ENCODE peak calls at places on chromosome 20, in eight cellular contexts. R is AG04449; C is uterus; P is heart right ventricle; B is fibroblast of lung; D is CD8-positive, alpha-beta T cell; T is tibial nerve; G is lung. Y is an unnamed sample.
A peak's percentile ranks its signal among the peaks of the same experiment; 100 is the strongest.

GRCh38 chr20:41047279-41047974 is 18.8 kb downstream of the TOP1 start:
- DNase-seq in R (no peak), C (no peak), P (no peak), B (no peak), D (no peak), T (no peak), G (no peak), Y (no peak)

GRCh38 chr20:58603656-58604184 is 47.4 kb upstream of the STX16 start:
- DNase-seq in R (peak; percentile 26), C (no peak), P (no peak), B (no peak), D (no peak), T (no peak), G (no peak), Y (no peak)

GRCh38 chr20:10551732-10552724 is 116.9 kb downstream of the SLX4IP start:
- DNase-seq in R (no peak), C (no peak), P (no peak), B (no peak), D (no peak), T (no peak), G (no peak), Y (no peak)

GRCh38 chr20:45359406-45360148 is 3.4 kb upstream of the SYS1 start:
- DNase-seq in R (no peak), C (peak; percentile 65), P (no peak), B (peak; percentile 67), D (no peak), T (no peak), G (no peak), Y (no peak)

GRCh38 chr20:15200139-15200538 is 862.7 kb upstream of the FLRT3 start:
- DNase-seq in R (no peak), C (no peak), P (no peak), B (no peak), D (no peak), T (no peak), G (no peak), Y (no peak)

GRCh38 chr20:21513181-21513663 is 642 bp downstream of the NKX2-2 start:
- DNase-seq in R (no peak), C (no peak), P (no peak), B (no peak), D (no peak), T (no peak), G (no peak), Y (no peak)

GRCh38 chr20:23159256-23159922 is 73.3 kb upstream of the CD93 start:
- DNase-seq in R (no peak), C (no peak), P (peak; percentile 36), B (peak; percentile 46), D (no peak), T (no peak), G (no peak), Y (no peak)

GRCh38 chr20:41446471-41446870 is 79.9 kb upstream of the EMILIN3 start:
- DNase-seq in R (no peak), C (no peak), P (no peak), B (no peak), D (no peak), T (no peak), G (no peak), Y (no peak)

GRCh38 chr20:38228436-38228835 is 32.1 kb downstream of the KIAA1755 start:
- DNase-seq in R (no peak), C (no peak), P (no peak), B (no peak), D (no peak), T (no peak), G (no peak), Y (no peak)

GRCh38 chr20:7492257-7492656 is 448.0 kb downstream of the HAO1 start:
- DNase-seq in R (no peak), C (no peak), P (no peak), B (no peak), D (no peak), T (no peak), G (no peak), Y (no peak)

GRCh38 chr20:10625641-10626040 is 48.2 kb downstream of the JAG1 start:
- DNase-seq in R (no peak), C (no peak), P (no peak), B (no peak), D (no peak), T (no peak), G (no peak), Y (no peak)

GRCh38 chr20:43058077-43058476 is 131.6 kb downstream of the PTPRT start:
- DNase-seq in R (no peak), C (no peak), P (no peak), B (no peak), D (no peak), T (no peak), G (no peak), Y (no peak)

GRCh38 chr20:38272398-38272797 is 11.9 kb upstream of the KIAA1755 start:
- DNase-seq in R (no peak), C (no peak), P (no peak), B (peak; percentile 25), D (no peak), T (no peak), G (no peak), Y (no peak)

GRCh38 chr20:399182-399707 is 8.9 kb upstream of the RBCK1 start:
- DNase-seq in R (no peak), C (no peak), P (no peak), B (no peak), D (no peak), T (no peak), G (no peak), Y (no peak)

GRCh38 chr20:22523499-22524392 is 60.6 kb downstream of the FOXA2 start:
- DNase-seq in R (no peak), C (no peak), P (no peak), B (no peak), D (no peak), T (no peak), G (no peak), Y (no peak)

DNA sequence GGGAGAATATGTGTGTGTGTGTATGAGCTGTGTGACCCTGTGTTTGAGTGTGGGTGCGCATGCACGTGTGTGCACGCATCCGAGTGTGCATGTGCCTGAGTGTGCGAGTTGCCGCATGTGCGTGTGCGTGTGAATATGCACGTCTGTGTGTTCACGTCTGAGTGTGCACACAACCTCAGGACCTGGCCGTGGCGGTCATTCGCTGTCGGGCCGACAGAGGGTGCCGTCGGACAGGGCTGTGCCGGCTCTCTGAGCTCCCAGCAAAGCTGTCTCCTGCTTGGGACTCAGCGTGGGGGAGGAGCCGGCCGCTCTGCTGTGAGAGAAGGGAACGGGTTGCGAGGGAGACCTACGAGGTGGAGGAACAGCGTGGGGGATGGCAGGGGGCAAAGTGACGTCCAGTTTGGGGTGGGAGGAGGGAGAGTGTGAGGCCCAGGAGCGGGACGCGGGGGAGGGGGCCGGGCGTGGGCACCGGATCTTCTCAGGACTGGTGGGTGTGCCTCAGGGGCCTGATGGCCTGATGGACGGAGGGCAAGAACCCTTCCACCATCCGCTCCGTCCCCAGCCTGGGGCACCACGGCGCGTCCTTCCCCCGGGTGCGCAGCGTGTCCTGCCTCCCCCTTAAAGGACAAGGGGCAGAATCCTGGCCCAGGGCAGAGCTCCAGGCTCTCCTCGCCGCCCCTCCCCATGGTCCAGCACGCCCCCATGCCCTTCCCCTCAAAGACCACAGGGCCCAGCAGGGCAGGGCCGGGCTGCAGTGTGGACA is 19.9 kb downstream of the SLC17A9 start:
- DNase-seq in R (peak; percentile 3), C (peak; percentile 77), P (peak; percentile 87), B (peak; percentile 73), D (peak; percentile 86), T (peak; percentile 88), G (peak; percentile 83), Y (peak; percentile 1)
- H3K4me3 ChIP-seq in R (peak overlapping the region; percentile 43), C (no peak overlapping the region), P (no peak overlapping the region), B (no peak overlapping the region), D (peak overlapping the region; percentile 36), T (no peak overlapping the region), G (no peak overlapping the region), Y (no peak overlapping the region)

GRCh38 chr20:16666272-16666671 is 63.6 kb upstream of the SNRPB2 start:
- DNase-seq in R (no peak), C (no peak), P (no peak), B (no peak), D (no peak), T (no peak), G (no peak), Y (no peak)
- TF ChIP-seq CTCF in R (no peak), C (no peak), P (no peak), B (no peak), D (no peak), T (no peak), G (no peak), Y (peak; percentile 33)

DNA sequence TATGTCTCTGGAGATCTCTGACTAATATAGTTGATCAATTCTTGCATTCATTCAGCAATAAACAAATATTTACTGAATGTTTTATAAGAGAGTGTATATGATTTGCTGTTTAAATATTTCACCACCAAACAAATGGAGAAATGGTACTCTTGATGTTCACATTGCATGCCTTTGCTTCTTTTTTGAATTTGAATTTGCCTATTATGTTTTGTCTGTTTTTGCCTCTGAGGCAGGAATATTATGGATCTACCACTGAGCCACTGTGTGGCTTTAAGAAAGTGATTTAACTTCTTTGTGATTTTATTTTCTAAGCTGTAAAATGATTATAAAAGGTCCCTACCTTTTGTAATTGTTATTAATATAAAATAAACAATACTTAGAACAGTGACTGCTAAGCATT is 345.0 kb downstream of the DOK5 start:
- DNase-seq in R (no peak), C (no peak), P (no peak), B (no peak), D (no peak), T (no peak), G (no peak), Y (no peak)
- H3K4me3 ChIP-seq in R (no peak overlapping the region), C (no peak overlapping the region), P (no peak overlapping the region), B (no peak overlapping the region), D (no peak overlapping the region), T (no peak overlapping the region), G (no peak overlapping the region), Y (no peak overlapping the region)

DNA sequence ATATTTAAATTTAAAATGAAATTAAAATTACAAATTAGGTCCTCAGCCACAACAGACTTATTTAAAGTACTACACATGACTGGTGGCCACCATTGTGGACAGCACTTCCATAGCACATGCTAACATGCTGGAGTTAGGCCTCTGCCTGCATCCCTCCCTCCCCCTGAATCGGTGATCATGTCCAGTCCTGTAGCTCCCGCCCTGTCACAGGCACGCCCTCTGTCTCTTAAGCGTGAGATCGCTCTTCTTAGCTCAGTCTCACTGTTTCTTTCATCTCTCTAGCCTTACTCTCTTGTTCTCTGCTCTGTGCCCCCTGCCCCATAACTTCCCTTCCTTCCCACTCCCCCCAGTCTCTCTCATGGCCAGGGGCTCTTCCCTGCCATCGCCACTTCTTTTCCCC is 28.9 kb downstream of the ELMO2 start:
- DNase-seq in R (no peak), C (no peak), P (no peak), B (no peak), D (no peak), T (no peak), G (no peak), Y (no peak)
- TF ChIP-seq CTCF in R (no peak), C (no peak), P (no peak), B (no peak), D (no peak), T (no peak), G (no peak), Y (no peak)